ENCODE peak calls at places on chromosomes 4 and X, in seven cellular contexts. F is uterus, Y is fibroblast of the aortic adventitia, M is lower lobe of right lung, U is tibial nerve, H is fibroblast of mammary gland, S is colonic mucosa. C is an unnamed sample.

GRCh38 chr4:98345838-98346237 is 84.7 kb downstream of the RAP1GDS1 start:
- DNase-seq in F (no peak), Y (no peak), M (no peak), U (no peak), H (no peak), S (no peak), C (no peak)

GRCh38 chrX:68183612-68184214 is 249.6 kb downstream of the OPHN1 start:
- DNase-seq in F (no peak), Y (peak), M (no peak), U (no peak), H (peak), S (no peak), C (peak)

GRCh38 chr4:88846232-88846790 is 148.7 kb upstream of the NAP1L5 start:
- DNase-seq in F (no peak), Y (peak), M (no peak), U (no peak), H (peak), S (no peak), C (peak)

GRCh38 chr4:85128246-85129204 is 162.0 kb upstream of the WDFY3 start:
- DNase-seq in F (no peak), Y (no peak), M (no peak), U (no peak), H (no peak), S (no peak), C (no peak)

GRCh38 chr4:3877236-3877635 is 111.1 kb downstream of the ADRA2C start:
- DNase-seq in F (no peak), Y (no peak), M (no peak), U (no peak), H (no peak), S (no peak), C (no peak)

GRCh38 chr4:117514779-117515178 is 429.4 kb upstream of the TRAM1L1 start:
- DNase-seq in F (no peak), Y (no peak), M (no peak), U (no peak), H (no peak), S (no peak), C (no peak)

GRCh38 chr4:1164444-1164843 is 7.9 kb downstream of the SPON2 start:
- DNase-seq in F (no peak), Y (no peak), M (no peak), U (no peak), H (no peak), S (no peak), C (no peak)

GRCh38 chr4:3699678-3700077 is 66.5 kb upstream of the ADRA2C start:
- DNase-seq in F (no peak), Y (no peak), M (peak), U (no peak), H (no peak), S (no peak), C (no peak)

GRCh38 chr4:4461850-4462249 is 74.9 kb downstream of the NSG1 start:
- DNase-seq in F (no peak), Y (no peak), M (no peak), U (no peak), H (no peak), S (no peak), C (no peak)

GRCh38 chr4:71262161-71262560 is 76.7 kb upstream of the SLC4A4 start:
- DNase-seq in F (no peak), Y (no peak), M (no peak), U (no peak), H (no peak), S (no peak), C (no peak)

DNA sequence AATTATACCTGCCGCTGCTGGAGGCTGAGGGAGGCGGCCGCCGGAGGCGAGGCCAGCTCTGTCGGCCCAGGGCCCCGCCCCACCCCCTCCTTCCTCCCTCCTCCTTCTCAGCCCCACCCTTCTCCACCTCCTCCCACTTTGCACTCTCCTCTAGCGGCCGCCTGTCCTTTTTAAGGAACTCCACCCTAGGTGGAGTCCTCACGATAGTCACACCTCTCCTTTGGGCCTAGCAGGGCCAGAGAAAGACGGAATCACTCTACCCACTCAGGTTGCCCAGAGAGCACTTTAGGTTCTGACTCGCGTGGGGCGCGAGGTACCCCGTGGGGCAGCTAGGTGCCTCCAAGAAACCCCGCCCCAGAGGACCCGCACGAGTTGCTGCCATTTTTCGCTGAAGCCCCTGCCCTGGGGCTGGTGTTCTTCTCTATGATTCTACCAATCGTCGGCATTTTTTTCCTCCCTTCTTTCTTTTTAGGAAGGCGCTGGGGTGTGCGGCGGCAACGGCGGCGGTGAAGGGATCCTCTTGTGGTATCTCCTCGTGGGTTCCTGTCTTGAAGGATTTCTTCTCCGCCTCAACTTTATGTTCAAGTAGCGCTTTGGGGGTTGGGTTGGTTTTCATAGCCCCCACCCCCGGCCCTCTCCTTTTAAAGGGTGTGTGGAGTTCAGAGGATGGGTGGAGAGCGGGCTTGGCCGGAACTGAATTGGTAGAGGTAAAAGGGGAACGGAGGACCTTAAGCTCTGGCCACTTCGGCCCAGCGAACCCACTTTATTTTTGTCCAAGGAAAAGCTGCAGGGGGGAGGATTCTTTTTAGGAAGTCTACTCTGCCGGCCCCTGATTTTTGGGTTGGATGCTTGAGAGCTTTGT is at the start of gene KLF8:
- DNase-seq in F (peak), Y (no peak), M (peak), U (peak), H (peak), S (peak), C (no peak)
- H3K4me3 ChIP-seq in F (peak), Y (no peak), M (peak), U (peak), H (peak), S (peak), C (no peak)

GRCh38 chrX:152937236-152937635 is 39.4 kb downstream of the ZNF185 start:
- DNase-seq in F (no peak), Y (no peak), M (no peak), U (no peak), H (no peak), S (no peak), C (no peak)

GRCh38 chrX:152945021-152945979 is 47.4 kb downstream of the ZNF185 start:
- DNase-seq in F (no peak), Y (no peak), M (no peak), U (no peak), H (no peak), S (no peak), C (no peak)

GRCh38 chrX:152943826-152944225 is 46.0 kb downstream of the ZNF185 start:
- DNase-seq in F (no peak), Y (no peak), M (no peak), U (no peak), H (no peak), S (no peak), C (no peak)

GRCh38 chrX:152946681-152947080 is 47.2 kb downstream of the PNMA5 start:
- DNase-seq in F (no peak), Y (no peak), M (no peak), U (no peak), H (no peak), S (no peak), C (no peak)

DNA sequence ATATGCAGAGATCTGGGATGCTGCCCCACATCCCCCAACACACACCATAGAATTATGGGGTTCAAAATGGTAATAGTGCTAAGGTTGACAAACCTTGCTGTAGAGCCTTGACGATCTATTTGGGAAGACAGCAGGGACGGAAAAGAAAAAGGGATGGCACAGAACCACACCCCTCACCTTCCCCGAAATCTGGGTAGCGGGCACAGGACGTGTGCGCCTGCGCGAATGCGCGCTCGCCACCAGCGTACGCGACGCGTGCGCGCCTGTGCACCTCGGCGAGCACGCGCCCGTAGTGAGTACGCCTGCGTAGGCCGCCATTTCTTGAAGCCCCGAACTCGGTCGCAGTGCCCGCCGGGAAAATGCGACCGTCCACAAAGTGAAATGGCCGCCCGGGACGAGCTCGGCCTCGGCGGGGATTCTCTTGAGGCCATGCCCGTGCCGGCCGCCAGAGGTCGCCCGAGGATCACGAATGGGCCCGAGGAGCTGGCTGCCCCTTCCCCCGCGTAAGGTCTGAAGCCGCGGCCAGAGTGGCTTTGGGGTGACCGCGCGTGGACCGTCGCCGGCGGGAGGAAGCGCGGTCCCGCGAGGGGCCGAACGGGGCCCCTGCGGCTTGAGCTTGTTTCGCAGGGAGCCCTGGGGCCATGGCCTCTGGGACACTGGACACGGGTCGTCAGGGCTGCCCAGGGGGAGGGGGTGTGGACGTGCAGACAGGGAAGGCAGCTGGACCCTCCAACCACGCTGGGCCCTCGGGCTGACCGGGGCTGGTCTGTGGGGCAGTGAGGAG is 43.7 kb downstream of the ZNF185 start:
- DNase-seq in F (peak), Y (peak), M (peak), U (peak), H (peak), S (peak), C (peak)
- TF ChIP-seq CTCF in F (peak), Y (peak), M (peak), U (peak), H (peak), S (peak), C (peak)

DNA sequence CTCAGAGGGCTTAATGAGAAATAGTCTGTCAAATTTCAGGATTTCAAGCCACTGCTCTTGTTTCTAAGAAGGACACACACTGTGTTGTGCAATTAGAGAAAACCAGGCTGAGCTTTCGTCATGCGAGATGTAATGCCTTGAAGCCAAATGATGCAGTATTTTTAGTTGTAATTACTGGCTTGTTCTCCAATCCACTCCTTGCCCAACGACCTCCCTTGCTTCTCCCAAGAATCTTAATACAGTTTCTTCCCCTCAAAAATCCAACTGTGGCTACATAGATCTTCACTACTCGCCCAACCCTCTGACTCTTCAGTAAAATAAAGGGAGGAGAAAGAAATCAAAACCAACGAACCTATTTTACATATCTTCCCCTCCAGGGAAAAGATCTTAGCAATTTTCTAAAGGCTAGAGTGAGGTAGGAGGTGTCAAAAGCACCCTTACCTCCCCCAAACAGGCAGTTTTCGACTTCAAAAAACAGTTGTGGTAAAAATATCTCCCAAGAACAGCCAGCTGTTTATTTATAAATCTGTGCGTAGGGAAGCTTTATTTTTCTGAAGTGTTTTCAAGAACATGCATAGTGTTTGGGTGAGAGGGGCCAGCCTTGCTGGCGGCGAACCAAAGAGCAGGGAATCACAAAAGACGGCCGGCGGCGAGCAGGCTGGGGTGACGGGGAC is 68.7 kb downstream of the MGST2 start:
- DNase-seq in F (peak), Y (peak), M (no peak), U (peak), H (peak), S (no peak), C (peak)
- H3K4me3 ChIP-seq in F (peak), Y (peak), M (peak), U (peak), H (peak), S (peak), C (peak)

DNA sequence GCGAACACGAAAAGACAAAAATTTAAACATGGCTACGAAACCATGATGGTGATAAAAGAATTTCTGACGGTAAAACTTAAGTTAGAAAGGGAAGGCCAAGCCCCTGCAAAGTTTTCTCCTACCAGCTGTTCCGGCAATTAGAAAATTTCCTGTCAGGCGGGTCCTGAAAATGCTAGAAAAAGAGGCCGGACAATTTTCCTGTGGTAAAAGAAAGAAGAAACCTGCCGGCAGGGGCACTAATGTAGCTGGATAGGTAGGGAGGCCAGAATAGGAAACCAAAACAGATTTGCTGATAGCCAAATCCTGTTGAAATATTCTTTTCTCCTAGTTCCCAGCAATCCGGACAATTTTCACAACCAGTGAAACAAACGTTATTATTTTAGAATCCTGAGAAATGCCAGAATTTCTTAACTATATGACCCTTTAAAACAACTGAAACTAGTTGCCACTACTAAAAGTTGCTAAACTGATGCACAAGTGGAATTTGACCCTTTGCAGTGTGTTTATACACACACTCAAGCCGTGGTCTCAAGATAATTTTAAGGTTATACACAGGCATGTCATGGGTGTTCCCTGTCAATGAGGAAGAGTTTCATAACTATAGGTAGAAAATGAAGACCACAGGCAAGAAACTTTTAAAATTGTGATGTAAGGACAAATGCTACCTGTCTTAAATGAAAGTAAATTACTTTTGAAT is 47.8 kb downstream of the RPS6KA3 start:
- DNase-seq in F (peak), Y (peak), M (no peak), U (peak), H (no peak), S (peak), C (peak)
- TF ChIP-seq CTCF in F (no peak), Y (no peak), M (no peak), U (no peak), H (no peak), S (no peak), C (no peak)

GRCh38 chr4:76867377-76867776 is 30.6 kb downstream of the SOWAHB start:
- DNase-seq in F (no peak), Y (no peak), M (no peak), U (no peak), H (no peak), S (no peak), C (no peak)
- H3K4me3 ChIP-seq in F (no peak), Y (no peak), M (no peak), U (no peak), H (no peak), S (no peak), C (no peak)

C was measured in fibroblast of pulmonary artery.